ENCODE peak calls at places on chromosomes 5 and 9, in nine cellular contexts. H is SW480; L is left lung; Z is ELR; Q is mammary epithelial cell; J is stimulated activated CD8-positive, alpha-beta memory T cell treated with anti-CD3 and anti-CD28 coated beads, Interleukin-4, amount 100 ng/mL, for 1 hour; P is T-cell; Y is osteocyte; N is germinal center. E is an unnamed sample.

GRCh38 chr5:119411935-119412623 is 40.2 kb upstream of the HSD17B4 start:
- DNase-seq in H (peak), L (peak), Z (peak), Q (peak), J (peak), P (peak), Y (peak), N (peak), E (peak)

GRCh38 chr5:1343931-1344901 is 683 bp downstream of the CLPTM1L start:
- DNase-seq in H (peak), L (no peak), Z (peak), Q (peak), J (no peak), P (no peak), Y (no peak), N (no peak), E (peak)

GRCh38 chr5:178069909-178070308 is 43.4 kb upstream of the N4BP3 start:
- DNase-seq in H (peak), L (no peak), Z (peak), Q (peak), J (no peak), P (no peak), Y (no peak), N (peak), E (no peak)

GRCh38 chr9:121837113-121838010 is 185.9 kb downstream of the DAB2IP start:
- DNase-seq in H (no peak), L (no peak), Z (no peak), Q (no peak), J (no peak), P (no peak), Y (peak), N (no peak), E (no peak)

GRCh38 chr5:77662615-77663014 is 24.1 kb upstream of the OTP start:
- DNase-seq in H (no peak), L (no peak), Z (no peak), Q (no peak), J (no peak), P (no peak), Y (no peak), N (no peak), E (no peak)

GRCh38 chr5:181248277-181248676 is 4.6 kb upstream of the RACK1 start:
- DNase-seq in H (no peak), L (no peak), Z (no peak), Q (no peak), J (no peak), P (no peak), Y (no peak), N (no peak), E (no peak)

GRCh38 chr5:112186401-112186990 is 232.6 kb downstream of the EPB41L4A start:
- DNase-seq in H (peak), L (no peak), Z (peak), Q (peak), J (no peak), P (no peak), Y (no peak), N (peak), E (peak)

GRCh38 chr5:175253597-175253996 is 190.4 kb downstream of the DRD1 start:
- DNase-seq in H (no peak), L (no peak), Z (peak), Q (no peak), J (no peak), P (no peak), Y (peak), N (no peak), E (no peak)

GRCh38 chr5:60754495-60754894 is 54.5 kb upstream of the DEPDC1B start:
- DNase-seq in H (no peak), L (no peak), Z (no peak), Q (no peak), J (no peak), P (no peak), Y (no peak), N (no peak), E (no peak)

GRCh38 chr5:62779010-62779422 is 200.4 kb downstream of the LRRC70 start:
- DNase-seq in H (peak), L (no peak), Z (peak), Q (peak), J (no peak), P (no peak), Y (no peak), N (peak), E (peak)

GRCh38 chr5:132747693-132748440 is 641 bp downstream of the CCNI2 start:
- DNase-seq in H (no peak), L (no peak), Z (no peak), Q (no peak), J (no peak), P (peak), Y (no peak), N (peak), E (peak)

GRCh38 chr9:91727316-91727861 is 222.6 kb downstream of the ROR2 start:
- DNase-seq in H (peak), L (no peak), Z (peak), Q (peak), J (no peak), P (no peak), Y (no peak), N (peak), E (peak)

GRCh38 chr9:130912932-130913598 is 16.5 kb upstream of the QRFP start:
- DNase-seq in H (no peak), L (no peak), Z (peak), Q (peak), J (no peak), P (no peak), Y (no peak), N (no peak), E (no peak)